ENCODE peak calls at places on chromosomes 6 and 20, in four cellular contexts. One of them, this sample, is unnamed.
A peak's percentile ranks its signal among the peaks of the same experiment; 100 is the strongest.

GRCh38 chr6:76681781-76682180 is 609.3 kb upstream of the IMPG1 start:
- DNase-seq in transverse colon: no peak
- DNase-seq in NCI-H1092 treated with DMSO at 0.1 percent for 48 hours: no peak
- DNase-seq in H7: no peak
- DNase-seq in this sample: no peak

GRCh38 chr20:48957053-48957481 is 35.6 kb downstream of the ARFGEF2 start:
- DNase-seq in transverse colon: no peak
- DNase-seq in NCI-H1092 treated with DMSO at 0.1 percent for 48 hours: no peak
- DNase-seq in H7: no peak
- DNase-seq in this sample: no peak

GRCh38 chr20:7392551-7392950 is 547.7 kb downstream of the HAO1 start:
- DNase-seq in transverse colon: no peak
- DNase-seq in NCI-H1092 treated with DMSO at 0.1 percent for 48 hours: no peak
- DNase-seq in H7: no peak
- DNase-seq in this sample: peak; percentile 8

GRCh38 chr6:43368517-43369160 is 808 bp downstream of the ZNF318 start:
- DNase-seq in transverse colon: peak; percentile 50
- DNase-seq in NCI-H1092 treated with DMSO at 0.1 percent for 48 hours: peak; percentile 26
- DNase-seq in H7: peak; percentile 86
- DNase-seq in this sample: peak; percentile 40

GRCh38 chr20:5552154-5552553 is 198.0 kb upstream of the SHLD1 start:
- DNase-seq in transverse colon: no peak
- DNase-seq in NCI-H1092 treated with DMSO at 0.1 percent for 48 hours: no peak
- DNase-seq in H7: no peak
- DNase-seq in this sample: no peak

GRCh38 chr20:61997891-61998290 is 67.8 kb downstream of the TAF4 start:
- DNase-seq in transverse colon: no peak
- DNase-seq in NCI-H1092 treated with DMSO at 0.1 percent for 48 hours: no peak
- DNase-seq in H7: no peak
- DNase-seq in this sample: no peak

GRCh38 chr20:1835531-1835930 is 59.7 kb upstream of the SIRPA start:
- DNase-seq in transverse colon: no peak
- DNase-seq in NCI-H1092 treated with DMSO at 0.1 percent for 48 hours: no peak
- DNase-seq in H7: no peak
- DNase-seq in this sample: no peak

GRCh38 chr6:26330835-26331808 is 33.9 kb upstream of the BTN3A2 start:
- DNase-seq in transverse colon: no peak
- DNase-seq in NCI-H1092 treated with DMSO at 0.1 percent for 48 hours: peak; percentile 31
- DNase-seq in H7: peak; percentile 22
- DNase-seq in this sample: peak; percentile 23

GRCh38 chr20:5222919-5223634 is 93.7 kb downstream of the PROKR2 start:
- DNase-seq in transverse colon: peak; percentile 62
- DNase-seq in NCI-H1092 treated with DMSO at 0.1 percent for 48 hours: peak; percentile 17
- DNase-seq in H7: peak; percentile 67
- DNase-seq in this sample: peak; percentile 86

GRCh38 chr6:164085552-164086325 is 671.2 kb downstream of the QKI start:
- DNase-seq in transverse colon: no peak
- DNase-seq in NCI-H1092 treated with DMSO at 0.1 percent for 48 hours: no peak
- DNase-seq in H7: peak; percentile 63
- DNase-seq in this sample: peak; percentile 97

GRCh38 chr20:59802471-59803221 is 130.8 kb downstream of the SYCP2 start:
- DNase-seq in transverse colon: no peak
- DNase-seq in NCI-H1092 treated with DMSO at 0.1 percent for 48 hours: no peak
- DNase-seq in H7: peak; percentile 1
- DNase-seq in this sample: peak; percentile 59

GRCh38 chr6:28489366-28490190 is 26.0 kb downstream of the GPX6 start:
- DNase-seq in transverse colon: peak; percentile 41
- DNase-seq in NCI-H1092 treated with DMSO at 0.1 percent for 48 hours: no peak
- DNase-seq in H7: peak; percentile 87
- DNase-seq in this sample: peak; percentile 9

GRCh38 chr6:153150767-153151440 is 19.8 kb upstream of the RGS17 start:
- DNase-seq in transverse colon: no peak
- DNase-seq in NCI-H1092 treated with DMSO at 0.1 percent for 48 hours: no peak
- DNase-seq in H7: no peak
- DNase-seq in this sample: no peak

GRCh38 chr20:57392130-57392445 is 892 bp downstream of the RBM38 start:
- DNase-seq in transverse colon: no peak
- DNase-seq in NCI-H1092 treated with DMSO at 0.1 percent for 48 hours: peak; percentile 22
- DNase-seq in H7: no peak
- DNase-seq in this sample: no peak

GRCh38 chr20:44019638-44020335 is 105.1 kb downstream of the TOX2 start:
- DNase-seq in transverse colon: no peak
- DNase-seq in NCI-H1092 treated with DMSO at 0.1 percent for 48 hours: no peak
- DNase-seq in H7: no peak
- DNase-seq in this sample: no peak

GRCh38 chr6:139625998-139626975 is 251.8 kb upstream of the CITED2 start:
- DNase-seq in transverse colon: no peak
- DNase-seq in NCI-H1092 treated with DMSO at 0.1 percent for 48 hours: no peak
- DNase-seq in H7: peak; percentile 15
- DNase-seq in this sample: peak; percentile 15

GRCh38 chr6:156021746-156022396 is 566.2 kb upstream of the NOX3 start:
- DNase-seq in transverse colon: no peak
- DNase-seq in NCI-H1092 treated with DMSO at 0.1 percent for 48 hours: no peak
- DNase-seq in H7: no peak
- DNase-seq in this sample: no peak

GRCh38 chr20:63248835-63249591 is 5.2 kb downstream of the NKAIN4 start:
- DNase-seq in transverse colon: no peak
- DNase-seq in NCI-H1092 treated with DMSO at 0.1 percent for 48 hours: no peak
- DNase-seq in H7: no peak
- DNase-seq in this sample: no peak

GRCh38 chr6:132964101-132964867 is 149.9 kb downstream of the RPS12 start:
- DNase-seq in transverse colon: no peak
- DNase-seq in NCI-H1092 treated with DMSO at 0.1 percent for 48 hours: peak; percentile 70
- DNase-seq in H7: no peak
- DNase-seq in this sample: no peak

GRCh38 chr6:154805288-154805911 is 72.2 kb downstream of the SCAF8 start:
- DNase-seq in transverse colon: no peak
- DNase-seq in NCI-H1092 treated with DMSO at 0.1 percent for 48 hours: peak; percentile 31
- DNase-seq in H7: peak; percentile 10
- DNase-seq in this sample: peak; percentile 42

GRCh38 chr6:26230336-26230735 is 134.7 kb upstream of the BTN3A2 start:
- DNase-seq in transverse colon: no peak
- DNase-seq in NCI-H1092 treated with DMSO at 0.1 percent for 48 hours: no peak
- DNase-seq in H7: no peak
- DNase-seq in this sample: no peak

GRCh38 chr6:88168362-88168761 is 2.2 kb upstream of the CNR1 start:
- DNase-seq in transverse colon: no peak
- DNase-seq in NCI-H1092 treated with DMSO at 0.1 percent for 48 hours: no peak
- DNase-seq in H7: no peak
- DNase-seq in this sample: no peak

GRCh38 chr6:28976677-28977076 is 28.4 kb downstream of the ZNF311 start:
- DNase-seq in transverse colon: no peak
- DNase-seq in NCI-H1092 treated with DMSO at 0.1 percent for 48 hours: no peak
- DNase-seq in H7: no peak
- DNase-seq in this sample: no peak

GRCh38 chr6:114783083-114783482 is 440.3 kb upstream of the HS3ST5 start:
- DNase-seq in transverse colon: no peak
- DNase-seq in NCI-H1092 treated with DMSO at 0.1 percent for 48 hours: no peak
- DNase-seq in H7: no peak
- DNase-seq in this sample: no peak

GRCh38 chr20:17560344-17561074 is 9.4 kb upstream of the DSTN start:
- DNase-seq in transverse colon: no peak
- DNase-seq in NCI-H1092 treated with DMSO at 0.1 percent for 48 hours: no peak
- DNase-seq in H7: no peak
- DNase-seq in this sample: no peak

GRCh38 chr6:19024737-19025136 is 637.6 kb downstream of the RNF144B start:
- DNase-seq in transverse colon: no peak
- DNase-seq in NCI-H1092 treated with DMSO at 0.1 percent for 48 hours: peak; percentile 41
- DNase-seq in H7: peak; percentile 2
- DNase-seq in this sample: no peak

GRCh38 chr6:152957796-152958195 is 25.0 kb downstream of the FBXO5 start:
- DNase-seq in transverse colon: no peak
- DNase-seq in NCI-H1092 treated with DMSO at 0.1 percent for 48 hours: no peak
- DNase-seq in H7: no peak
- DNase-seq in this sample: no peak

GRCh38 chr6:11734861-11735652 is 43.5 kb downstream of the ADTRP start:
- DNase-seq in transverse colon: no peak
- DNase-seq in NCI-H1092 treated with DMSO at 0.1 percent for 48 hours: no peak
- DNase-seq in H7: no peak
- DNase-seq in this sample: no peak

GRCh38 chr6:25173951-25174474 is 105.2 kb upstream of the CARMIL1 start:
- DNase-seq in transverse colon: no peak
- DNase-seq in NCI-H1092 treated with DMSO at 0.1 percent for 48 hours: no peak
- DNase-seq in H7: no peak
- DNase-seq in this sample: no peak

GRCh38 chr6:168120390-168121307 is 41.6 kb upstream of the FRMD1 start:
- DNase-seq in transverse colon: no peak
- DNase-seq in NCI-H1092 treated with DMSO at 0.1 percent for 48 hours: no peak
- DNase-seq in H7: peak; percentile 35
- DNase-seq in this sample: no peak

GRCh38 chr20:33015700-33016580 is 8.4 kb downstream of the BPIFB2 start:
- DNase-seq in transverse colon: no peak
- DNase-seq in NCI-H1092 treated with DMSO at 0.1 percent for 48 hours: no peak
- DNase-seq in H7: no peak
- DNase-seq in this sample: no peak

GRCh38 chr6:157335829-157336228 is 12.5 kb upstream of the TMEM242 start:
- DNase-seq in transverse colon: no peak
- DNase-seq in NCI-H1092 treated with DMSO at 0.1 percent for 48 hours: no peak
- DNase-seq in H7: no peak
- DNase-seq in this sample: no peak